ENCODE peak calls at places on chromosomes 1 and 21, in eight cellular contexts. E is GM12865, K is ovary, B is glutamatergic neuron, N is HL-60, A is thoracic aorta, G is fibroblast of lung, H is Panc1. U is an unnamed sample.

GRCh38 chr1:210618379-210618778 is 289.7 kb downstream of the HHAT start:
- DNase-seq in E (no peak), K (no peak), B (peak), N (no peak), A (no peak), G (no peak), H (no peak), U (no peak)

GRCh38 chr21:31405638-31406037 is 61.6 kb upstream of the TIAM1 start:
- DNase-seq in E (no peak), K (no peak), B (no peak), N (no peak), A (no peak), G (no peak), H (no peak), U (no peak)

GRCh38 chr1:206953126-206953525 is 6.9 kb upstream of the PIGR start:
- DNase-seq in E (no peak), K (no peak), B (no peak), N (no peak), A (no peak), G (no peak), H (no peak), U (no peak)

GRCh38 chr1:61247881-61248752 is 165.8 kb downstream of the NFIA start:
- DNase-seq in E (no peak), K (no peak), B (no peak), N (peak), A (no peak), G (no peak), H (no peak), U (peak)

GRCh38 chr21:42746593-42747266 is 93.3 kb downstream of the PDE9A start:
- DNase-seq in E (no peak), K (no peak), B (no peak), N (peak), A (no peak), G (no peak), H (no peak), U (no peak)

GRCh38 chr1:180158149-180159147 is 3.8 kb downstream of the QSOX1 start:
- DNase-seq in E (no peak), K (no peak), B (no peak), N (no peak), A (no peak), G (no peak), H (no peak), U (no peak)

GRCh38 chr21:28922368-28922767 is 70.3 kb downstream of the LTN1 start:
- DNase-seq in E (no peak), K (no peak), B (no peak), N (no peak), A (no peak), G (no peak), H (no peak), U (no peak)

GRCh38 chr21:14673649-14674048 is 127.5 kb upstream of the SAMSN1 start:
- DNase-seq in E (no peak), K (no peak), B (no peak), N (no peak), A (no peak), G (no peak), H (no peak), U (no peak)

GRCh38 chr1:201341377-201341776 is 36.1 kb downstream of the TNNT2 start:
- DNase-seq in E (no peak), K (no peak), B (no peak), N (no peak), A (no peak), G (no peak), H (no peak), U (no peak)

GRCh38 chr1:150562384-150563339 is 13.5 kb downstream of the ADAMTSL4 start:
- DNase-seq in E (peak), K (peak), B (peak), N (peak), A (no peak), G (no peak), H (no peak), U (no peak)

GRCh38 chr1:38026592-38027200 is 14.2 kb downstream of the UTP11 start:
- DNase-seq in E (peak), K (peak), B (peak), N (no peak), A (no peak), G (peak), H (no peak), U (peak)

GRCh38 chr1:38179423-38179822 is 132.8 kb upstream of the POU3F1 start:
- DNase-seq in E (no peak), K (no peak), B (no peak), N (no peak), A (no peak), G (no peak), H (no peak), U (no peak)

GRCh38 chr1:147292012-147292411 is 49.5 kb downstream of the CHD1L start:
- DNase-seq in E (no peak), K (no peak), B (no peak), N (no peak), A (no peak), G (peak), H (no peak), U (peak)

GRCh38 chr1:205661429-205662134 is 18.7 kb downstream of the SLC45A3 start:
- DNase-seq in E (no peak), K (peak), B (no peak), N (no peak), A (no peak), G (no peak), H (no peak), U (no peak)

GRCh38 chr1:89842547-89843278 is 21.9 kb downstream of the LRRC8D start:
- DNase-seq in E (peak), K (no peak), B (no peak), N (no peak), A (no peak), G (peak), H (no peak), U (peak)

GRCh38 chr1:220001095-220001501 is 45.2 kb downstream of the EPRS1 start:
- DNase-seq in E (no peak), K (no peak), B (no peak), N (no peak), A (no peak), G (peak), H (no peak), U (peak)

GRCh38 chr1:61253059-61253735 is 170.8 kb downstream of the NFIA start:
- DNase-seq in E (peak), K (peak), B (no peak), N (peak), A (no peak), G (peak), H (no peak), U (peak)

GRCh38 chr1:243950166-243950565 is 100.1 kb upstream of the AKT3 start:
- DNase-seq in E (no peak), K (no peak), B (no peak), N (no peak), A (no peak), G (peak), H (no peak), U (peak)

GRCh38 chr1:171055966-171056643 is 34.6 kb upstream of the FMO3 start:
- DNase-seq in E (no peak), K (no peak), B (no peak), N (no peak), A (no peak), G (no peak), H (no peak), U (peak)

GRCh38 chr1:219105893-219106292 is 67.8 kb upstream of the LYPLAL1 start:
- DNase-seq in E (no peak), K (no peak), B (no peak), N (no peak), A (no peak), G (no peak), H (no peak), U (no peak)

GRCh38 chr1:1202831-1203560 is 3.4 kb downstream of the TNFRSF18 start:
- DNase-seq in E (no peak), K (peak), B (peak), N (no peak), A (no peak), G (no peak), H (no peak), U (no peak)

GRCh38 chr1:205668951-205669340 is 11.4 kb downstream of the SLC45A3 start:
- DNase-seq in E (peak), K (no peak), B (no peak), N (no peak), A (no peak), G (no peak), H (no peak), U (no peak)

GRCh38 chr1:150322310-150322709 is 977 bp downstream of the PRPF3 start:
- DNase-seq in E (peak), K (no peak), B (no peak), N (peak), A (no peak), G (no peak), H (no peak), U (peak)

GRCh38 chr21:45054927-45055612 is 19.3 kb upstream of the ADARB1 start:
- DNase-seq in E (no peak), K (no peak), B (no peak), N (no peak), A (no peak), G (no peak), H (no peak), U (no peak)

GRCh38 chr1:89620664-89621063 is 12.3 kb upstream of the LRRC8C start:
- DNase-seq in E (no peak), K (no peak), B (no peak), N (no peak), A (no peak), G (no peak), H (no peak), U (no peak)

GRCh38 chr21:32727478-32727727 is 410 bp downstream of the SYNJ1 start:
- DNase-seq in E (no peak), K (no peak), B (no peak), N (no peak), A (no peak), G (no peak), H (no peak), U (no peak)

GRCh38 chr1:101174722-101175121 is 62.1 kb upstream of the S1PR1 start:
- DNase-seq in E (no peak), K (no peak), B (no peak), N (no peak), A (no peak), G (peak), H (peak), U (peak)

GRCh38 chr1:145845514-145846161 is at the start of gene NUDT17:
- DNase-seq in E (peak), K (peak), B (peak), N (peak), A (peak), G (peak), H (no peak), U (peak)

GRCh38 chr1:243526180-243526579 is 270.3 kb downstream of the SDCCAG8 start:
- DNase-seq in E (no peak), K (no peak), B (no peak), N (no peak), A (no peak), G (no peak), H (no peak), U (no peak)

GRCh38 chr1:19654386-19654785 is 10.3 kb downstream of the NBL1 start:
- DNase-seq in E (no peak), K (no peak), B (no peak), N (no peak), A (no peak), G (peak), H (no peak), U (no peak)

GRCh38 chr1:19648689-19649088 is 4.6 kb downstream of the NBL1 start:
- DNase-seq in E (no peak), K (no peak), B (no peak), N (no peak), A (no peak), G (peak), H (no peak), U (peak)

GRCh38 chr1:19648239-19648638 is 4.1 kb downstream of the NBL1 start:
- DNase-seq in E (no peak), K (peak), B (no peak), N (no peak), A (no peak), G (no peak), H (no peak), U (no peak)

GRCh38 chr1:19650416-19651140 is 6.5 kb downstream of the NBL1 start:
- DNase-seq in E (no peak), K (peak), B (no peak), N (no peak), A (no peak), G (no peak), H (no peak), U (no peak)

DNA sequence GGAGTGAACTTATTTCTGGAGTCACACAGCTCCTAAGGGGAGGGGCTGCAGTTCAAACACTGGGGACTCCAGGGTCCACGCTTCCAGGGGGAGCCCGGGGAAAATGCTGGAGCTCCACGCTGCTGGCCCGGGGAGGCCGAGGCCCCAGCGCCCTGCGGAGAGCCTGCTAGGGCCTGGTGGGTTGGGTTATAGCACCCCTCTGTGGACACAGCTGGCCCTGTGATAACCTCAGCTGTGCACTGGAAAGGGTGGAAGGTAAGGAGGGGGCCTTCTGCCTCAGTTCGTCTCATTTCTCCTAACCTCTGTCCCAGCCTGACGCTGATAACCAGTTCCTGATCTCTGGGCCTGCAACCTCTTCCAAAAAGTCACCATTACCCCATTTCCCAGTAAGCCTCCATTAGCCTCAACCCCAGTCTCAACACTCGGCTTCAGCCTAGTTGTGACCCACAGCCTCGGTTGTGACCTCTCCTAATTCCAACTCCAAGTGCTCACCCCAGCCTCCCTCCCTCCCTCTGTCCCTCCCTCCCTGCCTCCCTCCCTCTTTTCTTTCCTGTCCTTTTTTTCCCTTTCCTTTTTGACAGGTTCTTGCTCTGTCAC is 7.1 kb downstream of the NBL1 start:
- DNase-seq in E (peak), K (peak), B (peak), N (peak), A (no peak), G (peak), H (no peak), U (peak)
- TF ChIP-seq CTCF in E (peak), K (peak), B (peak), N (peak), A (peak), G (peak), H (peak), U (peak)

DNA sequence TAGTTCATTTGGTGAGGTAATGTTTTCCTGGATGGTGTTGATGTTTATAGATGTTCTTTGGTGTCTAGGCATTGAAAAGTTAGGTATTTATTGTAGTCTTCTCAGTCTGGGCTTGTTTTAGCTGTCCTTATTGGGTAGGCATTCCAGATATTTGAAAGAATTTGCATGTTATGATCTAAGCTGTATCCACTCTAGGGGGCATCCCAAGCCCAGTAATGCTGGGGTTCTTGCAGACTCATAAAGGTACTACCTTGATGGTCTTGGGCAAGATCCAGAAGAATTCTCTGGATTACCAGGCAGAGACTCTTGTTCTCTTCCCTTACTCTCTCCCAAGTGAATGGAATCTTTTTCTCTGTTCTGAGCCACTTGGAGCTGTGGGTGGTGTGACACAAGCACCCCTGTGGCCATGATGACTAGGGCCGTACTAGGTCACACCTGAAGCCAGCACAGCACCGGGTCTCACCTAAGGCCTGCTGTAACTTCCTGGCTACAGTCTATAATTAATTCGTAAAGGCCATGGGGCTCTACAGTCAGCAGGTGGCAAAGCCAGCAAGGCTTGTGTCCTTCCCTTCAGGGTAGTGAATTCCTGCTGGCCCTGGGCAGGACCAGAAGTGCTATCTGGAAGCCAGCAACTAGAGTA is 74.8 kb upstream of the PDE4B start:
- DNase-seq in E (peak), K (no peak), B (no peak), N (peak), A (no peak), G (peak), H (no peak), U (peak)
- TF ChIP-seq CTCF in E (no peak), K (no peak), B (no peak), N (no peak), A (no peak), G (peak), H (no peak), U (peak)

GRCh38 chr1:246779561-246780175 is 55.5 kb downstream of the SCCPDH start:
- DNase-seq in E (no peak), K (no peak), B (no peak), N (no peak), A (no peak), G (no peak), H (no peak), U (no peak)

GRCh38 chr1:246780264-246780663 is 56.1 kb downstream of the SCCPDH start:
- DNase-seq in E (no peak), K (no peak), B (no peak), N (no peak), A (no peak), G (no peak), H (no peak), U (no peak)

GRCh38 chr1:246784621-246785535 is 60.7 kb downstream of the SCCPDH start:
- DNase-seq in E (peak), K (no peak), B (no peak), N (no peak), A (no peak), G (peak), H (no peak), U (peak)

GRCh38 chr1:246781212-246781611 is 57.0 kb downstream of the SCCPDH start:
- DNase-seq in E (no peak), K (no peak), B (no peak), N (no peak), A (no peak), G (no peak), H (no peak), U (no peak)

DNA sequence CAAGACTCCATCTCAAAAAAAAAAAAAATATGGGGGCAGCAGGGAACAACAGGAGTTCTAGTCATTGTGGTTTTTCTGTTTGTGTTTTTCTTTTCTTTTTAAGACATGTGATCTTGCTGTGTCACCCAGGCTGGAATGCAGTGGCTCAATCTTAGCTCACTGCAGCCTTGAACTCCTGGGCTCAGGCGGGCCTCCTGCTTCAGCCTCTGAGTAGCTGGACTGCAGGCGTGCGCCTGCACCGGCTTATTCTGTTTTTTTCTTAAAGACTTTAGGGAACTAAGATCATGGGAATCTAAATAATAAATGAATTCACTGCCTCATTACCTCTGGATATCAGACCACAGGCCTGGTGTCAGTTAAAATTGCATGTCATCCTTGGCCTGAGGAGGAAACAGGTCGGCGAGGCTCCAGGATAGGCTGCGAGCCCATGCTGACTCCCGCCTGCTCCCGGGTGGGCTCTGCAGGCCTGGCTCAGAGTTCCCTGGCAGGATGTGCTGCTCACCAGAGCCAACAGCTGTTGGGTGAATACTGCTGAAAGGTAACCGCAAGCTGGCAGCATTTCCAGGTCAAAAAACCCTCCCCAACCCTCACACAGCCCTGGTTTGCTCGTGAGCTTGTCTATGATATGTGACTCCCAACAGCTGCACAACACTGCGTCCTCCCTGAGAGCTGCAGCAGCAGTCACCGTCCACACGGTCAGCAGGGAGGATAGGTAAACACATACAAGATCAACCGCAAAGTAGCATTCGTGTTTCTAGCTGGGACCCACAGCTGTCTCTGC is 58.1 kb downstream of the SCCPDH start:
- DNase-seq in E (no peak), K (peak), B (no peak), N (peak), A (no peak), G (peak), H (no peak), U (peak)
- TF ChIP-seq CTCF in E (no peak), K (no peak), B (no peak), N (no peak), A (no peak), G (no peak), H (no peak), U (no peak)

DNA sequence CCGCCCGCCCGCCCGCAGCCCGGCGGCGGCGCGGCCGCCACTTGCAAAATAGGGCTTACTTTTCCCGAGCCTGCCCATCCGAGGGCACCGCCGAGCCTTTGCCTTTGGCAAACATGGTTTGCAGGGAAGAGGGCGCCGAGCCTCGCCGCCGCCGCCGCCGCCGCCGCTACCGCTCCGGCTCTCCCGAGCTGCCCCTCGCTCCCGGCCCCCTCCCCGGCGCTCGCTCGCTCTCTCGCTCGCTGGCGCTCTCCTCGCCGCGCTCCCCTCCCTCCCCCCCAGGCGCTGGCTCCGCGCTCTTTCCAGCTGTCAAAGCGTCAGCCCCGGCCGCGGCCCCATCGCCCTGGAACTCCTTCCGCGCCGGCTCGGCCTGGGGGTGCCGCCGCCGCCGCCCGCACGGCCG is 300 bp downstream of the SSBP3 start:
- DNase-seq in E (no peak), K (no peak), B (no peak), N (peak), A (no peak), G (no peak), H (no peak), U (peak)
- TF ChIP-seq CTCF in E (no peak), K (no peak), B (no peak), N (no peak), A (no peak), G (no peak), H (no peak), U (no peak)